ENCODE peak calls at places on chromosomes 5 and 9, in eight cellular contexts. W is G401, Z is epithelial cell of esophagus, G is cardiac fibroblast, Q is nucleus accumbens, J is cardiac muscle cell, N is amygdala, D is lung. V is an unnamed sample.

GRCh38 chr5:42520957-42521356 is 97.7 kb downstream of the GHR start:
- DNase-seq in D (no peak), J (no peak), W (no peak), Q (no peak), Z (no peak), N (no peak), G (no peak), V (no peak)

GRCh38 chr9:78054180-78054579 is 22.6 kb upstream of the GNAQ start:
- DNase-seq in G (no peak), Z (peak; percentile 57), N (no peak), D (no peak), Q (no peak), W (no peak), J (no peak), V (no peak)

GRCh38 chr9:69027355-69028097 is 8.0 kb upstream of the FXN start:
- DNase-seq in D (no peak), J (peak; percentile 73), N (no peak), G (peak; percentile 57), Q (no peak), Z (peak; percentile 68), W (peak; percentile 87), V (no peak)

GRCh38 chr9:11794984-11795383 is 898.2 kb upstream of the TYRP1 start:
- DNase-seq in W (no peak), Z (no peak), G (no peak), N (no peak), D (no peak), J (no peak), Q (no peak), V (no peak)

GRCh38 chr9:69549310-69550202 is 122.6 kb downstream of the APBA1 start:
- DNase-seq in Q (no peak), W (peak; percentile 57), J (peak; percentile 75), N (no peak), G (peak; percentile 65), D (no peak), Z (peak; percentile 62), V (no peak)

GRCh38 chr5:8944005-8944404 is 601.9 kb downstream of the SEMA5A start:
- DNase-seq in Z (peak; percentile 58), G (peak; percentile 3), N (no peak), Q (no peak), W (no peak), D (no peak), J (no peak), V (no peak)

GRCh38 chr9:124676159-124676551 is 95.0 kb downstream of the NR6A1 start:
- DNase-seq in G (peak; percentile 46), N (no peak), D (no peak), J (no peak), Z (no peak), W (no peak), Q (no peak), V (no peak)

GRCh38 chr5:177294632-177295031 is 8.9 kb downstream of the RAB24 start:
- DNase-seq in D (no peak), J (no peak), W (no peak), Z (no peak), Q (no peak), G (no peak), N (no peak), V (no peak)

GRCh38 chr5:138504799-138505198 is 38.2 kb downstream of the ETF1 start:
- DNase-seq in Z (peak; percentile 99), N (no peak), J (no peak), D (no peak), G (peak; percentile 65), Q (no peak), W (peak; percentile 45), V (peak; percentile 47)

GRCh38 chr5:137367951-137368350 is 131.2 kb downstream of the SPOCK1 start:
- DNase-seq in Z (no peak), G (no peak), Q (no peak), W (no peak), D (no peak), N (no peak), J (no peak), V (no peak)

GRCh38 chr5:1038417-1039209 is 30.0 kb downstream of the NKD2 start:
- DNase-seq in D (no peak), W (no peak), G (no peak), J (no peak), N (no peak), Q (no peak), Z (no peak), V (no peak)

GRCh38 chr5:6583049-6583880 is 49.6 kb downstream of the NSUN2 start:
- DNase-seq in N (no peak), D (peak; percentile 28), W (peak; percentile 28), J (peak; percentile 64), G (peak; percentile 31), Z (peak; percentile 18), Q (no peak), V (peak; percentile 53)

GRCh38 chr9:111232997-111233790 is 96.8 kb downstream of the OR2K2 start:
- DNase-seq in W (no peak), N (no peak), Z (no peak), J (no peak), D (no peak), Q (no peak), G (peak; percentile 4), V (no peak)

GRCh38 chr5:80810425-80810824 is 149.7 kb upstream of the RASGRF2 start:
- DNase-seq in Z (no peak), N (no peak), D (no peak), W (no peak), Q (no peak), J (no peak), G (no peak), V (no peak)

GRCh38 chr5:179558912-179559279 is 8.5 kb downstream of the RUFY1 start:
- DNase-seq in G (peak; percentile 33), W (no peak), Z (peak; percentile 58), D (peak; percentile 54), N (no peak), Q (peak; percentile 6), J (peak; percentile 38), V (peak; percentile 55)

GRCh38 chr5:9380108-9380507 is 165.8 kb downstream of the SEMA5A start:
- DNase-seq in J (no peak), D (no peak), W (no peak), Q (no peak), N (no peak), G (no peak), Z (peak; percentile 90), V (no peak)

GRCh38 chr9:17135578-17135904 is 701 bp downstream of the CNTLN start:
- DNase-seq in Q (no peak), N (no peak), Z (no peak), J (no peak), G (no peak), D (no peak), W (peak; percentile 66), V (no peak)

GRCh38 chr5:56003179-56003578 is 8.4 kb upstream of the IL6ST start:
- DNase-seq in N (no peak), W (no peak), D (no peak), Z (peak; percentile 70), Q (no peak), G (peak; percentile 54), J (no peak), V (peak; percentile 68)

GRCh38 chr9:131282688-131283422 is 6.5 kb upstream of the FAM78A start:
- DNase-seq in Q (no peak), W (no peak), D (no peak), N (no peak), G (no peak), J (peak; percentile 92), Z (peak; percentile 14), V (no peak)

GRCh38 chr9:135032041-135032835 is 55.2 kb upstream of the OLFM1 start:
- DNase-seq in J (no peak), G (no peak), D (no peak), N (no peak), Z (no peak), Q (no peak), W (no peak), V (no peak)

GRCh38 chr9:16191691-16192402 is 639.0 kb downstream of the CCDC171 start:
- DNase-seq in W (peak; percentile 27), Z (peak; percentile 57), G (peak; percentile 94), Q (no peak), D (peak; percentile 55), N (no peak), J (peak; percentile 76), V (peak; percentile 79)

GRCh38 chr5:33237471-33237870 is 203.3 kb upstream of the TARS1 start:
- DNase-seq in G (no peak), N (no peak), W (no peak), Q (no peak), Z (no peak), D (no peak), J (no peak), V (no peak)

GRCh38 chr5:150481972-150482406 is 25.9 kb upstream of the NDST1 start:
- DNase-seq in N (no peak), Z (no peak), Q (no peak), W (no peak), J (no peak), G (no peak), D (no peak), V (no peak)

GRCh38 chr5:145936401-145937131 is at the start of gene SH3RF2:
- DNase-seq in J (peak; percentile 91), Z (peak; percentile 87), W (peak; percentile 59), G (peak; percentile 59), D (peak; percentile 47), Q (no peak), N (no peak), V (peak; percentile 73)

GRCh38 chr5:73641811-73642210 is 15.8 kb downstream of the ARHGEF28 start:
- DNase-seq in N (no peak), W (no peak), G (no peak), D (no peak), Q (no peak), J (peak; percentile 14), Z (no peak), V (no peak)

GRCh38 chr5:120463026-120463770 is 902 bp upstream of the PRR16 start:
- DNase-seq in D (no peak), Q (no peak), N (no peak), J (no peak), W (no peak), Z (no peak), G (no peak), V (no peak)

GRCh38 chr5:133664422-133664821 is 52.1 kb upstream of the FSTL4 start:
- DNase-seq in Q (no peak), D (peak; percentile 10), Z (peak; percentile 91), N (no peak), J (no peak), G (no peak), W (no peak), V (no peak)

GRCh38 chr5:94932259-94932658 is 313.8 kb downstream of the SLF1 start:
- DNase-seq in J (no peak), N (no peak), W (no peak), D (no peak), Q (no peak), G (no peak), Z (no peak), V (no peak)

GRCh38 chr5:172179032-172179989 is 8.7 kb downstream of the STK10 start:
- DNase-seq in Z (no peak), W (no peak), Q (no peak), G (peak; percentile 85), J (peak; percentile 13), N (no peak), D (no peak), V (no peak)

V was measured in stomach.